ENCODE peak calls at places on chromosomes 2 and 18, in ten cellular contexts. I is CD4-positive, alpha-beta T cell; X is lung microvascular endothelial cell; S is mucosa of descending colon; L is GM23248; F is activated T-helper 1 cell treated with anti-CD3 and anti-CD28 coated beads, Interleukin-12 subunit alpha, Interleukin-12 subunit beta, Interleukin-2, Interleukin-4 antibody, amounts not matched to agents 30 ng/mL and 10 ng/mL and 1 ng/mL, durations not matched to agents 14 hours and 24 hours and 36 hours; A is EL; B is NCI-H1436; R is DMS79; M is CD8-positive, alpha-beta T cell. T is an unnamed sample.

GRCh38 chr2:148303166-148303565 is 282.3 kb downstream of the MBD5 start:
- DNase-seq in X (no peak), A (no peak), F (no peak), L (no peak), S (no peak), I (no peak), B (no peak), M (no peak), R (no peak), T (no peak)

GRCh38 chr2:9333591-9334171 is 89.6 kb downstream of the ITGB1BP1 start:
- DNase-seq in I (no peak), X (peak), F (no peak), A (peak), R (no peak), L (peak), B (peak), S (peak), M (no peak), T (peak)

GRCh38 chr2:133063792-133064191 is 393.8 kb upstream of the LYPD1 start:
- DNase-seq in I (no peak), A (peak), F (no peak), R (no peak), X (no peak), B (no peak), S (peak), L (peak), M (no peak), T (no peak)

GRCh38 chr2:84629550-84629949 is 113.3 kb downstream of the DNAH6 start:
- DNase-seq in X (no peak), R (no peak), S (no peak), F (no peak), L (no peak), M (no peak), B (no peak), A (no peak), I (no peak), T (no peak)

GRCh38 chr2:181658444-181658843 is 1.5 kb upstream of the CERKL start:
- DNase-seq in I (no peak), R (no peak), X (no peak), A (no peak), L (no peak), F (no peak), B (peak), M (no peak), S (no peak), T (peak)

GRCh38 chr18:21703241-21703820 is 1.2 kb downstream of the ABHD3 start:
- DNase-seq in L (no peak), F (peak), A (no peak), R (peak), M (no peak), I (no peak), S (peak), X (no peak), B (no peak), T (no peak)

GRCh38 chr2:28751102-28751955 is at the start of gene PPP1CB:
- DNase-seq in A (peak), F (peak), M (peak), R (peak), B (peak), I (peak), L (peak), X (peak), S (peak), T (peak)

GRCh38 chr2:127107622-127107999 is 657 bp upstream of the BIN1 start:
- DNase-seq in F (no peak), M (no peak), A (no peak), S (peak), L (no peak), X (peak), R (no peak), I (no peak), B (no peak), T (no peak)

GRCh38 chr2:112121682-112122254 is 16.4 kb upstream of the FBLN7 start:
- DNase-seq in R (peak), L (peak), F (peak), X (peak), S (peak), B (peak), I (peak), M (no peak), A (peak), T (no peak)

GRCh38 chr2:241372376-241372992 is 16.4 kb downstream of the FARP2 start:
- DNase-seq in R (peak), B (no peak), I (no peak), L (no peak), X (no peak), S (peak), F (no peak), A (no peak), M (no peak), T (no peak)

T was measured in NCI-H1092.